ENCODE peak calls at places on chromosomes 11 and 22, in eight cellular contexts. Y, G, W, Z, I, K, F and P are unnamed samples.
A peak's percentile ranks its signal among the peaks of the same experiment; 100 is the strongest.

GRCh38 chr11:11179239-11179638 is 173.8 kb downstream of the CSNK2A3 start:
- DNase-seq in K (peak; percentile 85), G (no peak), F (no peak), I (no peak), W (peak; percentile 87), Y (no peak), Z (peak; percentile 75), P (peak; percentile 89)

GRCh38 chr22:46563381-46564083 is 26.1 kb upstream of the CELSR1 start:
- DNase-seq in Z (peak; percentile 63), Y (peak; percentile 85), G (peak; percentile 86), I (no peak), F (peak; percentile 81), W (peak; percentile 97), K (peak; percentile 32), P (no peak)

GRCh38 chr22:43228330-43228729 is 41.4 kb upstream of the TTLL12 start:
- DNase-seq in G (no peak), W (no peak), F (peak; percentile 31), Z (peak; percentile 33), Y (no peak), I (no peak), K (peak; percentile 25), P (no peak)

GRCh38 chr11:68954970-68955958 is 25.5 kb downstream of the MRGPRD start:
- DNase-seq in F (no peak), Y (no peak), Z (peak; percentile 16), G (peak; percentile 65), I (peak; percentile 73), W (peak; percentile 95), K (peak; percentile 5), P (no peak)

GRCh38 chr22:29704528-29705285 is 15.1 kb upstream of the CABP7 start:
- DNase-seq in G (no peak), Z (no peak), W (peak; percentile 91), I (no peak), F (no peak), K (peak; percentile 38), Y (no peak), P (no peak)

GRCh38 chr11:95297680-95298452 is 66.9 kb upstream of the SESN3 start:
- DNase-seq in Y (no peak), Z (no peak), W (no peak), G (no peak), I (no peak), K (no peak), F (no peak), P (no peak)

GRCh38 chr11:36148701-36149100 is 140.5 kb downstream of the COMMD9 start:
- DNase-seq in W (no peak), I (no peak), F (no peak), Z (no peak), K (no peak), G (no peak), Y (no peak), P (no peak)

GRCh38 chr22:35517769-35518530 is 22.7 kb upstream of the RASD2 start:
- DNase-seq in K (no peak), W (peak; percentile 87), I (no peak), G (no peak), Z (peak; percentile 70), F (no peak), Y (no peak), P (no peak)

GRCh38 chr22:22422629-22423112 is 85.9 kb downstream of the ZNF280B start:
- DNase-seq in I (peak; percentile 17), F (peak; percentile 91), K (peak; percentile 69), Z (peak; percentile 72), G (peak; percentile 70), Y (peak; percentile 95), W (no peak), P (no peak)

GRCh38 chr11:12765428-12765827 is 91.2 kb downstream of the TEAD1 start:
- DNase-seq in I (no peak), K (no peak), W (no peak), F (no peak), Z (no peak), Y (no peak), G (no peak), P (no peak)

GRCh38 chr22:37623075-37624016 is 14.7 kb downstream of the GGA1 start:
- DNase-seq in Y (peak; percentile 52), I (no peak), Z (peak; percentile 49), K (no peak), W (peak; percentile 98), F (peak; percentile 70), G (peak; percentile 83), P (no peak)

GRCh38 chr22:26502688-26503561 is 9.3 kb downstream of the TFIP11 start:
- DNase-seq in G (no peak), Y (peak; percentile 92), K (peak; percentile 34), F (peak; percentile 79), I (no peak), Z (peak; percentile 53), W (no peak), P (no peak)

GRCh38 chr22:29048822-29049654 is 12.6 kb downstream of the C22orf31 start:
- DNase-seq in F (no peak), I (no peak), G (no peak), Z (no peak), W (peak; percentile 42), K (no peak), Y (no peak), P (no peak)

GRCh38 chr11:62439785-62440602 is 21.2 kb downstream of the SCGB1A1 start:
- DNase-seq in G (no peak), K (no peak), Z (no peak), F (no peak), Y (no peak), I (no peak), W (peak; percentile 95), P (no peak)

GRCh38 chr11:10654211-10655150 is 39.1 kb downstream of the IRAG1 start:
- DNase-seq in Z (peak; percentile 76), F (peak; percentile 81), I (no peak), Y (peak; percentile 64), W (peak; percentile 83), K (no peak), G (no peak), P (no peak)

GRCh38 chr11:2121227-2122130 is 17.7 kb downstream of the IGF2 start:
- DNase-seq in F (no peak), Y (no peak), K (no peak), I (no peak), Z (no peak), G (peak; percentile 27), W (peak; percentile 71), P (no peak)

GRCh38 chr22:43998865-43999264 is 25.2 kb upstream of the PARVB start:
- DNase-seq in Y (no peak), G (peak; percentile 6), F (no peak), W (no peak), K (no peak), Z (no peak), I (no peak), P (no peak)

GRCh38 chr11:77125695-77126094 is 2.4 kb upstream of the MYO7A start:
- DNase-seq in K (no peak), F (no peak), W (no peak), Y (no peak), Z (no peak), G (no peak), I (no peak), P (no peak)

GRCh38 chr11:116984589-116984988 is 113.6 kb downstream of the SIK3 start:
- DNase-seq in Y (no peak), K (peak; percentile 91), F (no peak), G (no peak), I (peak; percentile 77), W (no peak), Z (peak; percentile 82), P (no peak)

GRCh38 chr11:116984186-116984585 is 114.0 kb downstream of the SIK3 start:
- DNase-seq in Z (no peak), K (peak; percentile 59), F (no peak), Y (no peak), I (no peak), G (no peak), W (peak; percentile 83), P (no peak)

GRCh38 chr11:116990061-116990473 is 108.2 kb downstream of the SIK3 start:
- DNase-seq in Y (no peak), Z (peak; percentile 73), G (no peak), I (no peak), K (peak; percentile 79), F (no peak), W (peak; percentile 58), P (peak; percentile 86)

GRCh38 chr11:116989184-116989583 is 109.0 kb downstream of the SIK3 start:
- DNase-seq in F (no peak), Z (no peak), Y (no peak), W (no peak), I (no peak), K (no peak), G (no peak), P (no peak)

GRCh38 chr11:116986521-116987105 is 111.6 kb downstream of the SIK3 start:
- DNase-seq in Z (peak; percentile 96), I (no peak), G (no peak), Y (peak; percentile 75), W (peak; percentile 87), K (peak; percentile 49), F (peak; percentile 73), P (no peak)
- H3K4me3 ChIP-seq in Z (no peak overlapping the region), I (no peak overlapping the region), G (peak overlapping the region; percentile 13), Y (peak overlapping the region; percentile 20), W (peak overlapping the region; percentile 35), K (no peak overlapping the region), F (peak overlapping the region; percentile 27), P (no peak overlapping the region)

GRCh38 chr11:70661763-70662501 is 263.6 kb downstream of the CTTN start:
- DNase-seq in I (no peak), Z (no peak), K (no peak), F (no peak), W (peak; percentile 97), Y (no peak), G (no peak), P (no peak)
- H3K4me3 ChIP-seq in I (no peak overlapping the region), Z (no peak overlapping the region), K (no peak overlapping the region), F (no peak overlapping the region), W (peak overlapping the region; percentile 65), Y (no peak overlapping the region), G (peak overlapping the region; percentile 30), P (no peak overlapping the region)

DNA sequence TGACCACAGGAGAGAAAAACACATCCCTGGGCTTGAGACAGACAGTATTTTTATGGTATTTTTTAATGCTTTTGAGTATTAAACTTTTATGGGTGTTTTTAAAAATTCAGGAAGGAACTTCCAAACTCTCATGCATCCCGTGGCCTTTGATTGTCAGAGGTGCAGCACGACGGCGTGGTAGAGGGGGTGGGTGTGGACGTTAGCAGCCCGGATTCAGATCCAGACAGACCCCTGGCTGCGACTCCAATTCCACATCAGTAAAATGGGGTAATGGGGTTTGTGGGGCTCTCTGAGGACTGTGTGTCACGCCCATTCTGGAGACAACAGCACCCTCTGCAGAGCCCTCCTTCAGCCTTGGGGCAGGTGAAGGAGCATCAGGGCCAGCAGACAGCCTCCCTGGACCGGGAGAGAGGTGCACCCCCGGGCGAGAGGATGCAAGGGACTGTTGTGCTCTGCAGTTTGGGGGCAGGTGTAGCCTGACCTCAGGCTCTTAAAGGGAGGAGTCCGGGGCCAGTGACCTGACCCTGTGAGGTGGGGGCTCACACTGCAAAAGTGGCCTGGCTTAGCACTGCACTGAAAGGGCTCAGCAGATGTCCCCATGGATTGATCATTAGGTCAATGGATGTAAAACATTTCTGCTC is 1024.3 kb downstream of the TBC1D22A start:
- DNase-seq in W (no peak), Y (no peak), K (no peak), Z (no peak), F (no peak), G (no peak), I (no peak), P (no peak)
- H3K4me3 ChIP-seq in W (no peak overlapping the region), Y (no peak overlapping the region), K (no peak overlapping the region), Z (no peak overlapping the region), F (no peak overlapping the region), G (no peak overlapping the region), I (no peak overlapping the region), P (no peak overlapping the region)

DNA sequence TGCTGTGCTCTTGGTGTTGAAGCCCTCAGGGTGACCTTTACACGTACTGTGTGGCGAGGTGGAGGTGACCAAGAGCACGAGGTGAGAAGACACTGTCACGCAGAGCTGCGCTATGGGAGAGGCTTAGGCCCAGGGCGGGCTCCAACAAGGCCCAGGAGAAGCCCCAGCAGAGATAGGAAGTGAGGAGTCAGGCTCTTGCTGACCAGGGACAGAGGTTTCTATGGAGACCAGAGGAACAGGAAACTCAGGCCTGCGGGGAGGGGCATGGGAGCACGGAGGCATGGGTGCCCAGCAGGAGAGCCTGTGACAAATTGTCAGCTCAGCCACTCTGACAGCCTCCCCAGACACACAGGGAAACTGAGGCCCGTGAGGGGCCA is 15.8 kb downstream of the DGKZ start:
- DNase-seq in G (peak; percentile 85), K (peak; percentile 83), F (no peak), W (peak; percentile 98), Y (no peak), I (no peak), Z (peak; percentile 59), P (no peak)
- H3K4me3 ChIP-seq in G (peak overlapping the region; percentile 50), K (peak overlapping the region; percentile 12), F (no peak overlapping the region), W (no peak overlapping the region), Y (no peak overlapping the region), I (no peak overlapping the region), Z (no peak overlapping the region), P (no peak overlapping the region)